ENCODE peak calls at places on chromosomes 6 and 20, in four cellular contexts. H is EL; V is activated CD4-positive, alpha-beta T cell treated with anti-CD3 and anti-CD28 coated beads, Interleukin-2, amount 10 ng/mL, durations not matched to agents 7 days and 5 days; U is NB4. G is an unnamed sample.

GRCh38 chr20:7196481-7196880 is 429.0 kb downstream of the BMP2 start:
- DNase-seq in H (no peak), V (no peak), U (no peak), G (peak; percentile 69)

GRCh38 chr20:10508468-10509251 is 73.6 kb downstream of the SLX4IP start:
- DNase-seq in H (peak; percentile 61), V (no peak), U (peak; percentile 51), G (peak; percentile 70)

GRCh38 chr6:17091122-17091521 is 10.7 kb upstream of the STMND1 start:
- DNase-seq in H (peak; percentile 10), V (no peak), U (no peak), G (no peak)

GRCh38 chr20:32378461-32378860 is 20.3 kb downstream of the ASXL1 start:
- DNase-seq in H (no peak), V (no peak), U (no peak), G (no peak)

GRCh38 chr6:144384427-144384826 is 99.3 kb downstream of the UTRN start:
- DNase-seq in H (no peak), V (no peak), U (no peak), G (no peak)

GRCh38 chr6:101397199-101397598 is 3.7 kb downstream of the GRIK2 start:
- DNase-seq in H (peak; percentile 6), V (no peak), U (peak; percentile 23), G (peak; percentile 14)

GRCh38 chr6:68895929-68896328 is 260.8 kb downstream of the ADGRB3 start:
- DNase-seq in H (no peak), V (no peak), U (no peak), G (no peak)

GRCh38 chr6:23647045-23647444 is 479.0 kb upstream of the NRSN1 start:
- DNase-seq in H (no peak), V (no peak), U (no peak), G (no peak)

GRCh38 chr6:36683656-36684446 is 5.3 kb downstream of the CDKN1A start:
- DNase-seq in H (no peak), V (no peak), U (no peak), G (no peak)

GRCh38 chr6:24484657-24485318 is 4.6 kb downstream of the GPLD1 start:
- DNase-seq in H (no peak), V (no peak), U (no peak), G (no peak)

GRCh38 chr6:83429857-83430605 is 820 bp downstream of the ME1 start:
- DNase-seq in H (peak; percentile 47), V (no peak), U (peak; percentile 58), G (peak; percentile 36)

GRCh38 chr6:142913511-142914047 is 31.4 kb downstream of the HIVEP2 start:
- DNase-seq in H (no peak), V (peak; percentile 83), U (peak; percentile 60), G (no peak)

GRCh38 chr6:100833972-100834574 is 47.1 kb downstream of the ASCC3 start:
- DNase-seq in H (peak; percentile 56), V (no peak), U (no peak), G (no peak)

GRCh38 chr6:55443238-55444134 is 116.2 kb downstream of the GFRAL start:
- DNase-seq in H (no peak), V (no peak), U (no peak), G (no peak)

GRCh38 chr6:36976005-36976261 is 10.1 kb downstream of the MTCH1 start:
- DNase-seq in H (no peak), V (no peak), U (no peak), G (no peak)

GRCh38 chr6:151537561-151537960 is 43.7 kb downstream of the CCDC170 start:
- DNase-seq in H (no peak), V (no peak), U (no peak), G (no peak)

GRCh38 chr6:21158873-21159272 is 434.7 kb upstream of the SOX4 start:
- DNase-seq in H (no peak), V (no peak), U (no peak), G (no peak)

GRCh38 chr6:24489470-24489869 is at the start of gene GPLD1:
- DNase-seq in H (no peak), V (no peak), U (no peak), G (no peak)

GRCh38 chr6:118869350-118869749 is 24.6 kb upstream of the ASF1A start:
- DNase-seq in H (peak; percentile 64), V (no peak), U (no peak), G (peak; percentile 74)

GRCh38 chr20:10978019-10978702 is 304.4 kb upstream of the JAG1 start:
- DNase-seq in H (no peak), V (no peak), U (no peak), G (no peak)

GRCh38 chr6:73314577-73315492 is 39.2 kb downstream of the DPPA5 start:
- DNase-seq in H (no peak), V (no peak), U (no peak), G (no peak)

G was measured in astrocyte.